ENCODE peak calls at places on chromosomes 7 and 10, in four cellular contexts. One of them, this sample, is unnamed.

GRCh38 chr10:104122273-104123107 is 519 bp downstream of the SFR1 start:
- DNase-seq in RWPE1: no peak
- DNase-seq in kidney: no peak
- DNase-seq in cardiac muscle cell: no peak
- DNase-seq in this sample: no peak

GRCh38 chr7:24290004-24290641 is 6.1 kb downstream of the NPY start:
- DNase-seq in RWPE1: peak
- DNase-seq in cardiac muscle cell: peak
- DNase-seq in kidney: no peak
- DNase-seq in this sample: no peak

GRCh38 chr7:136869991-136870798 is 1.7 kb downstream of the CHRM2 start:
- DNase-seq in cardiac muscle cell: peak
- DNase-seq in kidney: peak
- DNase-seq in RWPE1: no peak
- DNase-seq in this sample: peak

GRCh38 chr7:32761451-32762320 is 129.9 kb downstream of the KBTBD2 start:
- DNase-seq in RWPE1: no peak
- DNase-seq in kidney: no peak
- DNase-seq in cardiac muscle cell: no peak
- DNase-seq in this sample: no peak

GRCh38 chr10:112490543-112490942 is 43.5 kb downstream of the VTI1A start:
- DNase-seq in kidney: no peak
- DNase-seq in RWPE1: no peak
- DNase-seq in cardiac muscle cell: peak
- DNase-seq in this sample: peak

GRCh38 chr10:80161321-80162084 is 29.0 kb downstream of the PLAC9 start:
- DNase-seq in cardiac muscle cell: peak
- DNase-seq in kidney: no peak
- DNase-seq in RWPE1: no peak
- DNase-seq in this sample: no peak

GRCh38 chr10:118621304-118621942 is 26.0 kb upstream of the PRLHR start:
- DNase-seq in RWPE1: no peak
- DNase-seq in cardiac muscle cell: no peak
- DNase-seq in kidney: no peak
- DNase-seq in this sample: no peak

GRCh38 chr7:110157631-110158362 is 933.1 kb upstream of the LRRN3 start:
- DNase-seq in RWPE1: peak
- DNase-seq in cardiac muscle cell: no peak
- DNase-seq in kidney: no peak
- DNase-seq in this sample: no peak

GRCh38 chr7:35253680-35254495 is at the start of gene TBX20:
- DNase-seq in cardiac muscle cell: peak
- DNase-seq in kidney: peak
- DNase-seq in RWPE1: no peak
- DNase-seq in this sample: peak

GRCh38 chr10:91220954-91221696 is 662 bp downstream of the PCGF5 start:
- DNase-seq in kidney: no peak
- DNase-seq in RWPE1: peak
- DNase-seq in cardiac muscle cell: peak
- DNase-seq in this sample: peak

GRCh38 chr7:44990520-44991023 is 9.4 kb upstream of the CCM2 start:
- DNase-seq in RWPE1: no peak
- DNase-seq in cardiac muscle cell: no peak
- DNase-seq in kidney: peak
- DNase-seq in this sample: no peak

GRCh38 chr7:70093496-70093895 is 495.2 kb downstream of the AUTS2 start:
- DNase-seq in kidney: no peak
- DNase-seq in RWPE1: peak
- DNase-seq in cardiac muscle cell: no peak
- DNase-seq in this sample: no peak

GRCh38 chr7:27078616-27079233 is 17.1 kb downstream of the HOXA1 start:
- DNase-seq in RWPE1: no peak
- DNase-seq in cardiac muscle cell: no peak
- DNase-seq in kidney: no peak
- DNase-seq in this sample: no peak

GRCh38 chr7:44278451-44279161 is 46.8 kb downstream of the CAMK2B start:
- DNase-seq in RWPE1: no peak
- DNase-seq in cardiac muscle cell: no peak
- DNase-seq in kidney: peak
- DNase-seq in this sample: peak

GRCh38 chr7:144622751-144623150 is 213.1 kb downstream of the TPK1 start:
- DNase-seq in kidney: no peak
- DNase-seq in cardiac muscle cell: no peak
- DNase-seq in RWPE1: no peak
- DNase-seq in this sample: no peak

GRCh38 chr10:133422821-133423771 is 1.3 kb downstream of the SPRN start:
- DNase-seq in cardiac muscle cell: peak
- DNase-seq in RWPE1: no peak
- DNase-seq in kidney: peak
- DNase-seq in this sample: peak

GRCh38 chr7:155344270-155344617 is 46.6 kb downstream of the INSIG1 start:
- DNase-seq in cardiac muscle cell: no peak
- DNase-seq in kidney: no peak
- DNase-seq in RWPE1: no peak
- DNase-seq in this sample: peak

GRCh38 chr10:102593074-102593803 is 51.0 kb upstream of the TRIM8 start:
- DNase-seq in RWPE1: no peak
- DNase-seq in kidney: no peak
- DNase-seq in cardiac muscle cell: no peak
- DNase-seq in this sample: no peak

GRCh38 chr7:94364816-94365215 is 29.9 kb upstream of the COL1A2 start:
- DNase-seq in kidney: no peak
- DNase-seq in RWPE1: no peak
- DNase-seq in cardiac muscle cell: no peak
- DNase-seq in this sample: no peak

GRCh38 chr7:142787034-142787768 is 16.4 kb downstream of the PRSS2 start:
- DNase-seq in cardiac muscle cell: no peak
- DNase-seq in RWPE1: no peak
- DNase-seq in kidney: no peak
- DNase-seq in this sample: no peak

GRCh38 chr10:122463466-122464157 is 2.3 kb downstream of the HTRA1 start:
- DNase-seq in kidney: no peak
- DNase-seq in RWPE1: no peak
- DNase-seq in cardiac muscle cell: no peak
- DNase-seq in this sample: no peak

GRCh38 chr10:29105516-29106215 is 183.2 kb upstream of the LYZL1 start:
- DNase-seq in cardiac muscle cell: no peak
- DNase-seq in kidney: no peak
- DNase-seq in RWPE1: peak
- DNase-seq in this sample: no peak

GRCh38 chr7:132318338-132319318 is 257.6 kb downstream of the PLXNA4 start:
- DNase-seq in cardiac muscle cell: peak
- DNase-seq in kidney: peak
- DNase-seq in RWPE1: peak
- DNase-seq in this sample: peak

GRCh38 chr10:8133146-8133545 is 78.7 kb downstream of the GATA3 start:
- DNase-seq in RWPE1: no peak
- DNase-seq in kidney: no peak
- DNase-seq in cardiac muscle cell: no peak
- DNase-seq in this sample: no peak

GRCh38 chr7:35463751-35464150 is 209.9 kb upstream of the TBX20 start:
- DNase-seq in kidney: no peak
- DNase-seq in RWPE1: no peak
- DNase-seq in cardiac muscle cell: no peak
- DNase-seq in this sample: no peak

GRCh38 chr10:117224881-117225280 is 16.0 kb upstream of the SLC18A2 start:
- DNase-seq in cardiac muscle cell: no peak
- DNase-seq in RWPE1: no peak
- DNase-seq in kidney: no peak
- DNase-seq in this sample: no peak

GRCh38 chr10:107043461-107043860 is 121.0 kb downstream of the SORCS1 start:
- DNase-seq in cardiac muscle cell: no peak
- DNase-seq in kidney: no peak
- DNase-seq in RWPE1: no peak
- DNase-seq in this sample: no peak

GRCh38 chr7:130309986-130310385 is 17.0 kb downstream of the CPA4 start:
- DNase-seq in cardiac muscle cell: no peak
- DNase-seq in kidney: no peak
- DNase-seq in RWPE1: no peak
- DNase-seq in this sample: no peak

GRCh38 chr7:49324707-49325106 is 400.4 kb downstream of the CDC14C start:
- DNase-seq in RWPE1: peak
- DNase-seq in cardiac muscle cell: no peak
- DNase-seq in kidney: no peak
- DNase-seq in this sample: no peak

GRCh38 chr7:51311166-51311565 is 5.4 kb downstream of the COBL start:
- DNase-seq in RWPE1: no peak
- DNase-seq in kidney: no peak
- DNase-seq in cardiac muscle cell: no peak
- DNase-seq in this sample: no peak

GRCh38 chr7:1818581-1819200 is 148.6 kb downstream of the ELFN1 start:
- DNase-seq in cardiac muscle cell: no peak
- DNase-seq in RWPE1: no peak
- DNase-seq in kidney: peak
- DNase-seq in this sample: peak

GRCh38 chr7:96319444-96319843 is 2.5 kb downstream of the SLC25A13 start:
- DNase-seq in RWPE1: no peak
- DNase-seq in kidney: no peak
- DNase-seq in cardiac muscle cell: no peak
- DNase-seq in this sample: no peak

GRCh38 chr10:126634347-126634746 is 36.1 kb downstream of the C10orf90 start:
- DNase-seq in RWPE1: no peak
- DNase-seq in cardiac muscle cell: no peak
- DNase-seq in kidney: no peak
- DNase-seq in this sample: no peak

GRCh38 chr10:103833731-103834365 is 21.5 kb downstream of the SH3PXD2A start:
- DNase-seq in kidney: peak
- DNase-seq in RWPE1: no peak
- DNase-seq in cardiac muscle cell: no peak
- DNase-seq in this sample: peak

GRCh38 chr7:105940111-105940510 is 23.0 kb upstream of the CDHR3 start:
- DNase-seq in kidney: no peak
- DNase-seq in RWPE1: no peak
- DNase-seq in cardiac muscle cell: no peak
- DNase-seq in this sample: no peak

GRCh38 chr10:22250897-22251605 is 33.2 kb upstream of the EBLN1 start:
- DNase-seq in kidney: no peak
- DNase-seq in RWPE1: no peak
- DNase-seq in cardiac muscle cell: no peak
- DNase-seq in this sample: no peak
- H3K27ac ChIP-seq in kidney: no peak
- H3K27ac ChIP-seq in RWPE1: peak
- H3K27ac ChIP-seq in cardiac muscle cell: no peak
- H3K27ac ChIP-seq in this sample: peak

DNA sequence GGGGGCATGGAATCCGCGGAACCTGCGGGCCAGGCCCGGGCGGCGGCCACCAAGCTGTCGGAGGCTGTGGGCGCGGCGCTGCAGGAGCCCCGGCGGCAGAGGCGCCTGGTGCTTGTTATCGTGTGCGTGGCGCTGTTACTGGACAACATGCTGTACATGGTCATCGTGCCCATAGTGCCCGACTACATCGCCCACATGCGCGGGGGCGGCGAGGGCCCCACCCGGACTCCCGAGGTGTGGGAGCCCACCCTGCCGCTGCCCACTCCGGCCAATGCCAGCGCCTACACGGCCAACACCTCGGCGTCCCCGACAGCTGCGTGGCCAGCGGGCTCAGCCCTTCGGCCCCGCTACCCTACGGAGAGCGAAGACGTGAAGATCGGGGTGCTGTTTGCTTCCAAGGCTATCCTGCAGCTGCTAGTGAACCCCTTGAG is 640 bp downstream of the SLC18A3 start:
- DNase-seq in cardiac muscle cell: peak
- DNase-seq in kidney: no peak
- DNase-seq in RWPE1: no peak
- DNase-seq in this sample: no peak
- H3K27ac ChIP-seq in cardiac muscle cell: no peak
- H3K27ac ChIP-seq in kidney: no peak
- H3K27ac ChIP-seq in RWPE1: no peak
- H3K27ac ChIP-seq in this sample: no peak

DNA sequence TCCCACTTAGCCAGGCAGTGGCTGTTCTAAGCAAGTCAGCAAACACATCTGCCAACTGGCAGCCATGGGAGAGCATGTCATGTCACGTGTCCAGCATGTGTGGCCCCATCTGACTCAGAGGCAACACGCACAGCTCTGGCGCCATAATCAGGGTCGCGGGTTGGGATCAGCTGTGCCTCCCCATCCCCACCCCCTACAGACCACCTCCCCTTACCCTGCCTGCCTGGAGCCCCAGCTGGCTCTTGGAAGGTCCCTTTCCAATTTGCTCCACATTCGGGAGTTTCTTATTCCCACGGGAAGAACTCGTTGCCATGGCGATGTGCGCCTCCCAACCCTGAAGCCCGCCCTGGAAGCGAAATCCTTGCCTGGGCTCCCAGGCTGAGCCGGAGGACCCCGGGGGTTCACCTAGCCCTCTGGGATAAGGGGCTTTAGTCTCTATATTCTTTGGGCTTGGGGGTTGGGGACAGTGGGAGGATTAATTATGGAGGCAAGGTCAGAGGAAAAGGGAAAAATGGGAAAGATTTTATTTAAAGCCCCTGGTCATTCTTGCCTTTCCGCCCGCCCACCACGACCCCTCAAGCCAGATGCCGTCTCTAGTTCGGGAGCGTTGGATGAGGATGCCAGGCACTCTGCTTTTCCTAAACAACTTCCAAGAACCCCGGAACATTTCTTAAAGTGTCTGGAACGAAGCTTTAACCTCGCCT is 283.7 kb downstream of the ZEB1 start:
- DNase-seq in kidney: peak
- DNase-seq in RWPE1: peak
- DNase-seq in cardiac muscle cell: peak
- DNase-seq in this sample: peak
- H3K27ac ChIP-seq in kidney: peak
- H3K27ac ChIP-seq in RWPE1: peak
- H3K27ac ChIP-seq in cardiac muscle cell: peak
- H3K27ac ChIP-seq in this sample: peak

DNA sequence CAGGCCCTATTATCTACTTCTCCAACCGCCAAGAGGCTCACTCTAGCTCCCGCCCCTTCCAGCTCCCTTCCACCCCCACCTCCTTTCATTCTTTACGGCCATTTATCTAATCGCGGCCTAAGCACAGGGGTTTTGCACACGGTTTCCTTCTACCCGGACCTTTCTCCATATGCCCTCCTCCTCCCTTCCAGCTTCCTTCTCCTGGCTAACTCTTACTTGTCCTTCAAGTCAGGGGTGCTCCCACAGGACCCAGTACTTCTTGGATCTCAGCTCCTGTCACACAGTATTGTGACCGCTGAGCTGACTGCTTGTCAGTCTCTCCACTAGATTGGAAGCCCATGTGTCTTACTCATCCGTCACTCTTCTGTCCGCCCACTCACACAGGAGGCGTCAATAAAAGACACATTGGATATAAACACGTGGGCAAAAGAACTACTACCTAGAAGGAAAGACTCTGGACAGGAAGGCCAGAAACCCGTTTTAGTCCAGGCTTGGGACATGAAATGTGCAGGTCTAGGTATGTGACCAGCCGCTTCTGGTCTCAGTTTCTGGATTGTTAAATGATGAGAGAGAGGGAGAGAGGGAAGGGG is 20.3 kb upstream of the HPS1 start:
- DNase-seq in RWPE1: no peak
- DNase-seq in cardiac muscle cell: no peak
- DNase-seq in kidney: no peak
- DNase-seq in this sample: no peak
- H3K27ac ChIP-seq in RWPE1: no peak
- H3K27ac ChIP-seq in cardiac muscle cell: peak
- H3K27ac ChIP-seq in kidney: no peak
- H3K27ac ChIP-seq in this sample: no peak